ENCODE peak calls at places on chromosomes 11 and 22, in seven cellular contexts. A is GF-D8, V is amniotic stem cell, R is dorsolateral prefrontal cortex, X is KG1, S is kidney epithelial cell, B is IMR-90. C is an unnamed sample.

GRCh38 chr11:5203366-5203765 is 2.9 kb upstream of the OR51V1 start:
- DNase-seq in V (no peak), X (no peak), R (no peak), A (no peak), S (no peak), B (peak; percentile 71), C (no peak)

GRCh38 chr11:64459016-64459415 is 100.1 kb downstream of the RPS6KA4 start:
- DNase-seq in B (peak; percentile 11), X (no peak), R (peak; percentile 5), A (no peak), V (no peak), S (no peak), C (no peak)

GRCh38 chr11:111696556-111696955 is 69.6 kb downstream of the PPP2R1B start:
- DNase-seq in A (no peak), B (peak; percentile 80), X (no peak), S (no peak), R (no peak), V (no peak), C (no peak)

GRCh38 chr22:26416670-26417270 is 12.3 kb upstream of the ASPHD2 start:
- DNase-seq in S (peak; percentile 57), R (no peak), X (no peak), V (peak; percentile 2), B (peak; percentile 73), A (no peak), C (no peak)

GRCh38 chr11:30585892-30586250 is 282 bp downstream of the MPPED2 start:
- DNase-seq in S (no peak), R (peak; percentile 37), A (no peak), B (no peak), V (no peak), X (no peak), C (no peak)

GRCh38 chr22:23834830-23835772 is 3.7 kb downstream of the DERL3 start:
- DNase-seq in A (no peak), X (no peak), V (no peak), S (no peak), B (no peak), R (peak; percentile 79), C (no peak)

GRCh38 chr22:48700180-48700565 is 1127.5 kb downstream of the BRD1 start:
- DNase-seq in V (no peak), R (no peak), S (no peak), X (no peak), B (no peak), A (no peak), C (no peak)

GRCh38 chr11:62770778-62771143 is 435 bp upstream of the TAF6L start:
- DNase-seq in B (no peak), S (no peak), A (peak; percentile 79), R (peak; percentile 52), V (no peak), X (no peak), C (peak; percentile 46)

GRCh38 chr22:39129081-39129480 is 23.4 kb downstream of the CBX7 start:
- DNase-seq in R (no peak), S (no peak), X (no peak), V (no peak), A (no peak), B (no peak), C (no peak)

GRCh38 chr11:70908223-70908622 is 344.2 kb downstream of the SHANK2 start:
- DNase-seq in R (no peak), X (no peak), S (no peak), B (no peak), A (no peak), V (no peak), C (no peak)

GRCh38 chr11:65363770-65364169 is 9.2 kb downstream of the TIGD3 start:
- DNase-seq in R (no peak), S (no peak), X (no peak), B (no peak), A (no peak), V (no peak), C (no peak)

GRCh38 chr11:19199766-19200165 is 2.0 kb downstream of the CSRP3 start:
- DNase-seq in B (no peak), V (no peak), R (no peak), S (no peak), A (no peak), X (no peak), C (no peak)

GRCh38 chr11:86942212-86942611 is 13.0 kb downstream of the FZD4 start:
- DNase-seq in R (no peak), A (no peak), S (no peak), B (peak; percentile 29), X (no peak), V (no peak), C (no peak)

GRCh38 chr11:92048415-92048814 is 176.2 kb upstream of the FAT3 start:
- DNase-seq in B (no peak), V (no peak), X (no peak), A (no peak), R (no peak), S (no peak), C (no peak)

GRCh38 chr22:36439481-36440271 is 41.8 kb downstream of the TXN2 start:
- DNase-seq in A (no peak), V (peak; percentile 55), B (peak; percentile 97), S (peak; percentile 82), R (no peak), X (no peak), C (no peak)

GRCh38 chr11:9802291-9802861 is 138.5 kb downstream of the SWAP70 start:
- DNase-seq in X (no peak), R (no peak), S (peak; percentile 19), B (peak; percentile 91), V (peak; percentile 48), A (no peak), C (peak; percentile 40)

GRCh38 chr11:72738199-72739141 is 13.7 kb downstream of the ARAP1 start:
- DNase-seq in A (peak; percentile 55), V (no peak), X (peak; percentile 82), S (no peak), R (no peak), B (peak; percentile 33), C (peak; percentile 90)

GRCh38 chr22:30755760-30756124 is 61.1 kb downstream of the OSBP2 start:
- DNase-seq in R (no peak), A (no peak), S (no peak), B (no peak), X (no peak), V (no peak), C (no peak)

GRCh38 chr11:626475-627272 is at the start of gene SCT:
- DNase-seq in S (no peak), A (no peak), V (no peak), X (no peak), B (no peak), R (no peak), C (no peak)

GRCh38 chr22:50302564-50302963 is 4.9 kb downstream of the PLXNB2 start:
- DNase-seq in R (no peak), A (no peak), B (no peak), X (no peak), S (no peak), V (no peak), C (no peak)

C was measured in OCI-LY7.